ENCODE peak calls at places on chromosomes 2 and 18, in ten cellular contexts. One of them, this sample, is unnamed.

GRCh38 chr2:69642709-69643601 is 584 bp downstream of the AAK1 start:
- DNase-seq in AG10803: peak
- DNase-seq in activated naive CD8-positive, alpha-beta T cell treated with anti-CD3 and anti-CD28 coated beads, Interleukin-2, amount 50 U/mL, for 24 hours: peak
- DNase-seq in A549: peak
- DNase-seq in epithelial cell of esophagus: peak
- DNase-seq in retina: no peak
- DNase-seq in gastrocnemius medialis: peak
- DNase-seq in ovary: peak
- DNase-seq in OCI-LY7: peak
- DNase-seq in AG20443: peak
- DNase-seq in this sample: peak

GRCh38 chr2:107036293-107036692 is 150.3 kb upstream of the ST6GAL2 start:
- DNase-seq in activated naive CD8-positive, alpha-beta T cell treated with anti-CD3 and anti-CD28 coated beads, Interleukin-2, amount 50 U/mL, for 24 hours: no peak
- DNase-seq in ovary: no peak
- DNase-seq in retina: no peak
- DNase-seq in A549: no peak
- DNase-seq in AG10803: no peak
- DNase-seq in gastrocnemius medialis: no peak
- DNase-seq in OCI-LY7: no peak
- DNase-seq in AG20443: no peak
- DNase-seq in epithelial cell of esophagus: no peak
- DNase-seq in this sample: no peak

GRCh38 chr18:42296723-42297122 is 341.7 kb downstream of the PIK3C3 start:
- DNase-seq in AG20443: no peak
- DNase-seq in epithelial cell of esophagus: peak
- DNase-seq in activated naive CD8-positive, alpha-beta T cell treated with anti-CD3 and anti-CD28 coated beads, Interleukin-2, amount 50 U/mL, for 24 hours: no peak
- DNase-seq in ovary: no peak
- DNase-seq in OCI-LY7: no peak
- DNase-seq in retina: no peak
- DNase-seq in gastrocnemius medialis: no peak
- DNase-seq in AG10803: no peak
- DNase-seq in A549: no peak
- DNase-seq in this sample: no peak

GRCh38 chr2:212416126-212416525 is 122.5 kb downstream of the ERBB4 start:
- DNase-seq in retina: no peak
- DNase-seq in ovary: no peak
- DNase-seq in AG20443: no peak
- DNase-seq in epithelial cell of esophagus: no peak
- DNase-seq in gastrocnemius medialis: no peak
- DNase-seq in A549: no peak
- DNase-seq in AG10803: no peak
- DNase-seq in activated naive CD8-positive, alpha-beta T cell treated with anti-CD3 and anti-CD28 coated beads, Interleukin-2, amount 50 U/mL, for 24 hours: no peak
- DNase-seq in OCI-LY7: no peak
- DNase-seq in this sample: no peak

GRCh38 chr2:74876081-74876886 is 42.4 kb downstream of the HK2 start:
- DNase-seq in retina: peak
- DNase-seq in AG10803: peak
- DNase-seq in ovary: peak
- DNase-seq in gastrocnemius medialis: no peak
- DNase-seq in activated naive CD8-positive, alpha-beta T cell treated with anti-CD3 and anti-CD28 coated beads, Interleukin-2, amount 50 U/mL, for 24 hours: peak
- DNase-seq in OCI-LY7: peak
- DNase-seq in AG20443: peak
- DNase-seq in epithelial cell of esophagus: peak
- DNase-seq in A549: peak
- DNase-seq in this sample: peak

GRCh38 chr18:63956755-63957154 is 7.7 kb downstream of the HMSD start:
- DNase-seq in retina: no peak
- DNase-seq in epithelial cell of esophagus: no peak
- DNase-seq in gastrocnemius medialis: no peak
- DNase-seq in AG10803: peak
- DNase-seq in AG20443: no peak
- DNase-seq in ovary: no peak
- DNase-seq in activated naive CD8-positive, alpha-beta T cell treated with anti-CD3 and anti-CD28 coated beads, Interleukin-2, amount 50 U/mL, for 24 hours: no peak
- DNase-seq in OCI-LY7: no peak
- DNase-seq in A549: no peak
- DNase-seq in this sample: no peak

GRCh38 chr2:20212459-20212870 is 12.5 kb downstream of the SDC1 start:
- DNase-seq in AG10803: peak
- DNase-seq in OCI-LY7: peak
- DNase-seq in gastrocnemius medialis: no peak
- DNase-seq in ovary: peak
- DNase-seq in AG20443: no peak
- DNase-seq in retina: peak
- DNase-seq in epithelial cell of esophagus: peak
- DNase-seq in activated naive CD8-positive, alpha-beta T cell treated with anti-CD3 and anti-CD28 coated beads, Interleukin-2, amount 50 U/mL, for 24 hours: no peak
- DNase-seq in A549: no peak
- DNase-seq in this sample: peak

GRCh38 chr18:45691816-45692179 is 32.2 kb upstream of the SLC14A1 start:
- DNase-seq in A549: no peak
- DNase-seq in retina: no peak
- DNase-seq in activated naive CD8-positive, alpha-beta T cell treated with anti-CD3 and anti-CD28 coated beads, Interleukin-2, amount 50 U/mL, for 24 hours: no peak
- DNase-seq in OCI-LY7: no peak
- DNase-seq in AG20443: no peak
- DNase-seq in gastrocnemius medialis: no peak
- DNase-seq in epithelial cell of esophagus: no peak
- DNase-seq in ovary: no peak
- DNase-seq in AG10803: no peak
- DNase-seq in this sample: no peak

GRCh38 chr2:220270506-220271070 is 643.2 kb downstream of the SLC4A3 start:
- DNase-seq in ovary: no peak
- DNase-seq in AG10803: no peak
- DNase-seq in A549: no peak
- DNase-seq in retina: peak
- DNase-seq in gastrocnemius medialis: no peak
- DNase-seq in activated naive CD8-positive, alpha-beta T cell treated with anti-CD3 and anti-CD28 coated beads, Interleukin-2, amount 50 U/mL, for 24 hours: no peak
- DNase-seq in OCI-LY7: no peak
- DNase-seq in epithelial cell of esophagus: peak
- DNase-seq in AG20443: no peak
- DNase-seq in this sample: no peak

GRCh38 chr2:15845294-15845693 is 95.1 kb upstream of the MYCN start:
- DNase-seq in A549: no peak
- DNase-seq in AG10803: no peak
- DNase-seq in AG20443: no peak
- DNase-seq in retina: no peak
- DNase-seq in gastrocnemius medialis: no peak
- DNase-seq in ovary: no peak
- DNase-seq in activated naive CD8-positive, alpha-beta T cell treated with anti-CD3 and anti-CD28 coated beads, Interleukin-2, amount 50 U/mL, for 24 hours: no peak
- DNase-seq in epithelial cell of esophagus: no peak
- DNase-seq in OCI-LY7: no peak
- DNase-seq in this sample: no peak

GRCh38 chr2:8704906-8705305 is 23.1 kb downstream of the ID2 start:
- DNase-seq in activated naive CD8-positive, alpha-beta T cell treated with anti-CD3 and anti-CD28 coated beads, Interleukin-2, amount 50 U/mL, for 24 hours: no peak
- DNase-seq in AG10803: peak
- DNase-seq in OCI-LY7: no peak
- DNase-seq in gastrocnemius medialis: no peak
- DNase-seq in AG20443: no peak
- DNase-seq in epithelial cell of esophagus: no peak
- DNase-seq in retina: no peak
- DNase-seq in ovary: no peak
- DNase-seq in A549: no peak
- DNase-seq in this sample: no peak

GRCh38 chr18:45571714-45572113 is 43.6 kb upstream of the SLC14A2 start:
- DNase-seq in ovary: no peak
- DNase-seq in retina: no peak
- DNase-seq in AG20443: no peak
- DNase-seq in AG10803: no peak
- DNase-seq in OCI-LY7: no peak
- DNase-seq in activated naive CD8-positive, alpha-beta T cell treated with anti-CD3 and anti-CD28 coated beads, Interleukin-2, amount 50 U/mL, for 24 hours: no peak
- DNase-seq in epithelial cell of esophagus: peak
- DNase-seq in gastrocnemius medialis: no peak
- DNase-seq in A549: peak
- DNase-seq in this sample: no peak

GRCh38 chr2:206996556-206997065 is 57.3 kb downstream of the CPO start:
- DNase-seq in retina: no peak
- DNase-seq in epithelial cell of esophagus: no peak
- DNase-seq in A549: no peak
- DNase-seq in AG10803: no peak
- DNase-seq in ovary: no peak
- DNase-seq in gastrocnemius medialis: no peak
- DNase-seq in OCI-LY7: no peak
- DNase-seq in activated naive CD8-positive, alpha-beta T cell treated with anti-CD3 and anti-CD28 coated beads, Interleukin-2, amount 50 U/mL, for 24 hours: no peak
- DNase-seq in AG20443: no peak
- DNase-seq in this sample: no peak

This sample was measured in nephron progenitor cell.